ENCODE peak calls at places on chromosomes 6 and 20, in seven cellular contexts. One of them, this sample, is unnamed.

GRCh38 chr6:100176951-100177710 is 183.1 kb upstream of the MCHR2 start:
- DNase-seq in NCI-H345: no peak
- DNase-seq in B cell: no peak
- DNase-seq in colonic mucosa: no peak
- DNase-seq in activated naive CD4-positive, alpha-beta T cell: no peak
- DNase-seq in activated CD4-positive, alpha-beta T cell treated with anti-CD3 and anti-CD28 coated beads, Interleukin-2, amount 50 U/mL, for 1 hour: no peak
- DNase-seq in CD4-positive, CD25-positive, alpha-beta regulatory T cell: no peak
- DNase-seq in this sample: no peak

GRCh38 chr6:44508646-44509045 is 121.1 kb downstream of the CDC5L start:
- DNase-seq in NCI-H345: no peak
- DNase-seq in CD4-positive, CD25-positive, alpha-beta regulatory T cell: no peak
- DNase-seq in B cell: no peak
- DNase-seq in activated naive CD4-positive, alpha-beta T cell: no peak
- DNase-seq in activated CD4-positive, alpha-beta T cell treated with anti-CD3 and anti-CD28 coated beads, Interleukin-2, amount 50 U/mL, for 1 hour: no peak
- DNase-seq in colonic mucosa: no peak
- DNase-seq in this sample: peak

GRCh38 chr6:82364087-82365010 is 732 bp downstream of the TPBG start:
- DNase-seq in NCI-H345: peak
- DNase-seq in B cell: no peak
- DNase-seq in colonic mucosa: peak
- DNase-seq in activated naive CD4-positive, alpha-beta T cell: no peak
- DNase-seq in CD4-positive, CD25-positive, alpha-beta regulatory T cell: no peak
- DNase-seq in activated CD4-positive, alpha-beta T cell treated with anti-CD3 and anti-CD28 coated beads, Interleukin-2, amount 50 U/mL, for 1 hour: no peak
- DNase-seq in this sample: peak

GRCh38 chr6:125728739-125729138 is 20.7 kb upstream of the HEY2 start:
- DNase-seq in activated CD4-positive, alpha-beta T cell treated with anti-CD3 and anti-CD28 coated beads, Interleukin-2, amount 50 U/mL, for 1 hour: no peak
- DNase-seq in CD4-positive, CD25-positive, alpha-beta regulatory T cell: no peak
- DNase-seq in activated naive CD4-positive, alpha-beta T cell: no peak
- DNase-seq in B cell: no peak
- DNase-seq in NCI-H345: no peak
- DNase-seq in colonic mucosa: no peak
- DNase-seq in this sample: no peak

GRCh38 chr6:167952512-167952859 is 45.0 kb upstream of the KIF25 start:
- DNase-seq in activated naive CD4-positive, alpha-beta T cell: no peak
- DNase-seq in activated CD4-positive, alpha-beta T cell treated with anti-CD3 and anti-CD28 coated beads, Interleukin-2, amount 50 U/mL, for 1 hour: no peak
- DNase-seq in B cell: no peak
- DNase-seq in CD4-positive, CD25-positive, alpha-beta regulatory T cell: no peak
- DNase-seq in NCI-H345: peak
- DNase-seq in colonic mucosa: no peak
- DNase-seq in this sample: no peak

GRCh38 chr20:43721429-43722152 is 5.2 kb downstream of the GTSF1L start:
- DNase-seq in colonic mucosa: no peak
- DNase-seq in activated naive CD4-positive, alpha-beta T cell: peak
- DNase-seq in NCI-H345: peak
- DNase-seq in B cell: no peak
- DNase-seq in CD4-positive, CD25-positive, alpha-beta regulatory T cell: no peak
- DNase-seq in activated CD4-positive, alpha-beta T cell treated with anti-CD3 and anti-CD28 coated beads, Interleukin-2, amount 50 U/mL, for 1 hour: no peak
- DNase-seq in this sample: no peak

GRCh38 chr6:166488081-166488685 is 98.3 kb downstream of the RAMACL start:
- DNase-seq in activated naive CD4-positive, alpha-beta T cell: peak
- DNase-seq in B cell: peak
- DNase-seq in CD4-positive, CD25-positive, alpha-beta regulatory T cell: peak
- DNase-seq in colonic mucosa: peak
- DNase-seq in NCI-H345: no peak
- DNase-seq in activated CD4-positive, alpha-beta T cell treated with anti-CD3 and anti-CD28 coated beads, Interleukin-2, amount 50 U/mL, for 1 hour: peak
- DNase-seq in this sample: no peak

GRCh38 chr20:59148713-59149493 is 14.7 kb upstream of the ZNF831 start:
- DNase-seq in B cell: peak
- DNase-seq in activated naive CD4-positive, alpha-beta T cell: no peak
- DNase-seq in NCI-H345: no peak
- DNase-seq in activated CD4-positive, alpha-beta T cell treated with anti-CD3 and anti-CD28 coated beads, Interleukin-2, amount 50 U/mL, for 1 hour: no peak
- DNase-seq in CD4-positive, CD25-positive, alpha-beta regulatory T cell: no peak
- DNase-seq in colonic mucosa: no peak
- DNase-seq in this sample: no peak

GRCh38 chr6:41367700-41368099 is 32.3 kb downstream of the NCR2 start:
- DNase-seq in B cell: no peak
- DNase-seq in activated CD4-positive, alpha-beta T cell treated with anti-CD3 and anti-CD28 coated beads, Interleukin-2, amount 50 U/mL, for 1 hour: no peak
- DNase-seq in colonic mucosa: peak
- DNase-seq in CD4-positive, CD25-positive, alpha-beta regulatory T cell: no peak
- DNase-seq in activated naive CD4-positive, alpha-beta T cell: no peak
- DNase-seq in NCI-H345: peak
- DNase-seq in this sample: peak